ENCODE peak calls at places on chromosomes 12 and 14, in six cellular contexts. One of them, this sample, is unnamed.
A peak's percentile ranks its signal among the peaks of the same experiment; 100 is the strongest.

GRCh38 chr12:3288690-3289089 is 202.3 kb upstream of the PRMT8 start:
- DNase-seq in activated CD4-positive, alpha-beta T cell treated with anti-CD3 and anti-CD28 coated beads, Interleukin-2, amount 50 U/mL, for 1 hour: no peak
- DNase-seq in foreskin melanocyte: no peak
- DNase-seq in GM12891: no peak
- DNase-seq in NCI-H774: no peak
- DNase-seq in neural progenitor cell: no peak
- DNase-seq in this sample: no peak

GRCh38 chr12:32395031-32395430 is 4.3 kb upstream of the FGD4 start:
- DNase-seq in activated CD4-positive, alpha-beta T cell treated with anti-CD3 and anti-CD28 coated beads, Interleukin-2, amount 50 U/mL, for 1 hour: no peak
- DNase-seq in foreskin melanocyte: no peak
- DNase-seq in GM12891: no peak
- DNase-seq in NCI-H774: no peak
- DNase-seq in neural progenitor cell: no peak
- DNase-seq in this sample: no peak

GRCh38 chr12:11862794-11863193 is 207.9 kb upstream of the BCL2L14 start:
- DNase-seq in activated CD4-positive, alpha-beta T cell treated with anti-CD3 and anti-CD28 coated beads, Interleukin-2, amount 50 U/mL, for 1 hour: no peak
- DNase-seq in foreskin melanocyte: no peak
- DNase-seq in GM12891: no peak
- DNase-seq in NCI-H774: no peak
- DNase-seq in neural progenitor cell: no peak
- DNase-seq in this sample: peak; percentile 91

GRCh38 chr12:128109236-128109635 is 157.7 kb upstream of the TMEM132C start:
- DNase-seq in activated CD4-positive, alpha-beta T cell treated with anti-CD3 and anti-CD28 coated beads, Interleukin-2, amount 50 U/mL, for 1 hour: no peak
- DNase-seq in foreskin melanocyte: no peak
- DNase-seq in GM12891: no peak
- DNase-seq in NCI-H774: no peak
- DNase-seq in neural progenitor cell: no peak
- DNase-seq in this sample: no peak

GRCh38 chr14:22556021-22556989 is 32.7 kb downstream of the DAD1 start:
- DNase-seq in activated CD4-positive, alpha-beta T cell treated with anti-CD3 and anti-CD28 coated beads, Interleukin-2, amount 50 U/mL, for 1 hour: peak; percentile 94
- DNase-seq in foreskin melanocyte: no peak
- DNase-seq in GM12891: peak; percentile 67
- DNase-seq in NCI-H774: no peak
- DNase-seq in neural progenitor cell: no peak
- DNase-seq in this sample: peak; percentile 38

GRCh38 chr12:27094726-27095125 is 12.3 kb upstream of the C12orf71 start:
- DNase-seq in activated CD4-positive, alpha-beta T cell treated with anti-CD3 and anti-CD28 coated beads, Interleukin-2, amount 50 U/mL, for 1 hour: no peak
- DNase-seq in foreskin melanocyte: no peak
- DNase-seq in GM12891: no peak
- DNase-seq in NCI-H774: no peak
- DNase-seq in neural progenitor cell: no peak
- DNase-seq in this sample: no peak

GRCh38 chr14:91311284-91311662 is 66.8 kb upstream of the GPR68 start:
- DNase-seq in activated CD4-positive, alpha-beta T cell treated with anti-CD3 and anti-CD28 coated beads, Interleukin-2, amount 50 U/mL, for 1 hour: peak; percentile 43
- DNase-seq in foreskin melanocyte: no peak
- DNase-seq in GM12891: no peak
- DNase-seq in NCI-H774: no peak
- DNase-seq in neural progenitor cell: no peak
- DNase-seq in this sample: no peak

GRCh38 chr12:113211160-113211559 is 10.1 kb upstream of the TPCN1 start:
- DNase-seq in activated CD4-positive, alpha-beta T cell treated with anti-CD3 and anti-CD28 coated beads, Interleukin-2, amount 50 U/mL, for 1 hour: no peak
- DNase-seq in foreskin melanocyte: no peak
- DNase-seq in GM12891: no peak
- DNase-seq in NCI-H774: no peak
- DNase-seq in neural progenitor cell: no peak
- DNase-seq in this sample: no peak

GRCh38 chr12:32828120-32828519 is 68.5 kb downstream of the PKP2 start:
- DNase-seq in activated CD4-positive, alpha-beta T cell treated with anti-CD3 and anti-CD28 coated beads, Interleukin-2, amount 50 U/mL, for 1 hour: no peak
- DNase-seq in foreskin melanocyte: no peak
- DNase-seq in GM12891: no peak
- DNase-seq in NCI-H774: no peak
- DNase-seq in neural progenitor cell: no peak
- DNase-seq in this sample: no peak

GRCh38 chr12:92821142-92821541 is 108.0 kb downstream of the EEA1 start:
- DNase-seq in activated CD4-positive, alpha-beta T cell treated with anti-CD3 and anti-CD28 coated beads, Interleukin-2, amount 50 U/mL, for 1 hour: no peak
- DNase-seq in foreskin melanocyte: no peak
- DNase-seq in GM12891: no peak
- DNase-seq in NCI-H774: no peak
- DNase-seq in neural progenitor cell: no peak
- DNase-seq in this sample: no peak

GRCh38 chr12:96237465-96238077 is 43.4 kb downstream of the ELK3 start:
- DNase-seq in activated CD4-positive, alpha-beta T cell treated with anti-CD3 and anti-CD28 coated beads, Interleukin-2, amount 50 U/mL, for 1 hour: peak; percentile 59
- DNase-seq in foreskin melanocyte: peak; percentile 98
- DNase-seq in GM12891: no peak
- DNase-seq in NCI-H774: no peak
- DNase-seq in neural progenitor cell: no peak
- DNase-seq in this sample: no peak

GRCh38 chr14:69092840-69093422 is 60.0 kb downstream of the DCAF5 start:
- DNase-seq in activated CD4-positive, alpha-beta T cell treated with anti-CD3 and anti-CD28 coated beads, Interleukin-2, amount 50 U/mL, for 1 hour: no peak
- DNase-seq in foreskin melanocyte: no peak
- DNase-seq in GM12891: no peak
- DNase-seq in NCI-H774: no peak
- DNase-seq in neural progenitor cell: no peak
- DNase-seq in this sample: no peak

GRCh38 chr12:131528144-131528543 is 182.7 kb upstream of the SFSWAP start:
- DNase-seq in activated CD4-positive, alpha-beta T cell treated with anti-CD3 and anti-CD28 coated beads, Interleukin-2, amount 50 U/mL, for 1 hour: no peak
- DNase-seq in foreskin melanocyte: no peak
- DNase-seq in GM12891: no peak
- DNase-seq in NCI-H774: no peak
- DNase-seq in neural progenitor cell: no peak
- DNase-seq in this sample: no peak

GRCh38 chr12:109844983-109845841 is 12.0 kb upstream of the TRPV4 start:
- DNase-seq in activated CD4-positive, alpha-beta T cell treated with anti-CD3 and anti-CD28 coated beads, Interleukin-2, amount 50 U/mL, for 1 hour: peak; percentile 89
- DNase-seq in foreskin melanocyte: no peak
- DNase-seq in GM12891: peak; percentile 92
- DNase-seq in NCI-H774: peak; percentile 87
- DNase-seq in neural progenitor cell: peak; percentile 95
- DNase-seq in this sample: peak; percentile 93

GRCh38 chr14:58560208-58560607 is 77.6 kb upstream of the DACT1 start:
- DNase-seq in activated CD4-positive, alpha-beta T cell treated with anti-CD3 and anti-CD28 coated beads, Interleukin-2, amount 50 U/mL, for 1 hour: no peak
- DNase-seq in foreskin melanocyte: peak; percentile 14
- DNase-seq in GM12891: no peak
- DNase-seq in NCI-H774: no peak
- DNase-seq in neural progenitor cell: no peak
- DNase-seq in this sample: peak; percentile 42

GRCh38 chr14:58465425-58465824 is 37.9 kb downstream of the KIAA0586 start:
- DNase-seq in activated CD4-positive, alpha-beta T cell treated with anti-CD3 and anti-CD28 coated beads, Interleukin-2, amount 50 U/mL, for 1 hour: no peak
- DNase-seq in foreskin melanocyte: peak; percentile 45
- DNase-seq in GM12891: no peak
- DNase-seq in NCI-H774: peak; percentile 1
- DNase-seq in neural progenitor cell: no peak
- DNase-seq in this sample: no peak

GRCh38 chr12:62640910-62641448 is 174.4 kb downstream of the MON2 start:
- DNase-seq in activated CD4-positive, alpha-beta T cell treated with anti-CD3 and anti-CD28 coated beads, Interleukin-2, amount 50 U/mL, for 1 hour: no peak
- DNase-seq in foreskin melanocyte: no peak
- DNase-seq in GM12891: peak; percentile 36
- DNase-seq in NCI-H774: no peak
- DNase-seq in neural progenitor cell: no peak
- DNase-seq in this sample: peak; percentile 29

GRCh38 chr12:32032205-32032810 is 73.1 kb downstream of the RESF1 start:
- DNase-seq in activated CD4-positive, alpha-beta T cell treated with anti-CD3 and anti-CD28 coated beads, Interleukin-2, amount 50 U/mL, for 1 hour: no peak
- DNase-seq in foreskin melanocyte: no peak
- DNase-seq in GM12891: no peak
- DNase-seq in NCI-H774: no peak
- DNase-seq in neural progenitor cell: no peak
- DNase-seq in this sample: peak; percentile 93

This sample was measured in left kidney.